ENCODE peak calls at places on chromosomes 3 and 15, in five cellular contexts. Y is mesenchymal stem cell, Z is H9, A is H1, G is trophoblast cell. E is an unnamed sample.
A peak's percentile ranks its signal among the peaks of the same experiment; 100 is the strongest.

GRCh38 chr3:171548918-171549317 is 88.7 kb upstream of the TNIK start:
- DNase-seq in Z (no peak), A (no peak), Y (peak; percentile 31), G (no peak), E (no peak)

GRCh38 chr3:127197300-127198150 is 4.6 kb downstream of the PRR23E start:
- DNase-seq in Z (peak; percentile 41), G (no peak), A (peak; percentile 41), Y (no peak), E (no peak)

GRCh38 chr15:39202641-39203040 is 378.2 kb upstream of the THBS1 start:
- DNase-seq in Y (no peak), A (no peak), Z (no peak), G (peak; percentile 61), E (no peak)

GRCh38 chr15:85749261-85750151 is 45.2 kb downstream of the KLHL25 start:
- DNase-seq in A (peak; percentile 48), Z (peak; percentile 21), G (no peak), Y (no peak), E (no peak)

GRCh38 chr3:141797167-141797773 is 34.1 kb downstream of the GRK7 start:
- DNase-seq in Z (peak; percentile 85), Y (peak; percentile 54), G (no peak), A (peak; percentile 86), E (peak; percentile 83)

GRCh38 chr15:30038667-30039523 is 43.9 kb upstream of the GOLGA8J start:
- DNase-seq in A (no peak), Y (no peak), Z (no peak), G (no peak), E (no peak)

GRCh38 chr3:14352002-14352627 is 50.3 kb upstream of the SLC6A6 start:
- DNase-seq in Y (no peak), Z (peak; percentile 83), G (peak; percentile 70), A (peak; percentile 67), E (no peak)

GRCh38 chr3:142337994-142338393 is 109.8 kb downstream of the XRN1 start:
- DNase-seq in G (peak; percentile 14), Z (no peak), A (no peak), Y (no peak), E (no peak)

GRCh38 chr3:44795197-44795596 is 33.6 kb downstream of the KIF15 start:
- DNase-seq in Z (peak; percentile 29), A (peak; percentile 44), Y (no peak), G (no peak), E (no peak)

GRCh38 chr3:16511561-16512434 is 1.7 kb downstream of the RFTN1 start:
- DNase-seq in Z (peak; percentile 47), A (no peak), Y (peak; percentile 95), G (peak; percentile 44), E (no peak)

GRCh38 chr15:100714749-100715342 is 112.5 kb downstream of the ASB7 start:
- DNase-seq in Y (no peak), A (peak; percentile 33), G (peak; percentile 32), Z (no peak), E (no peak)

GRCh38 chr3:40593351-40593750 is 68.6 kb downstream of the ZNF621 start:
- DNase-seq in Z (no peak), Y (no peak), G (no peak), A (no peak), E (no peak)

GRCh38 chr15:61038387-61038786 is 190.7 kb downstream of the RORA start:
- DNase-seq in Y (peak; percentile 9), G (no peak), A (no peak), Z (no peak), E (no peak)

GRCh38 chr3:126101521-126101982 is 17.6 kb upstream of the SLC41A3 start:
- DNase-seq in G (no peak), Z (no peak), Y (no peak), A (no peak), E (no peak)

GRCh38 chr15:81024265-81024875 is 23.6 kb downstream of the TLNRD1 start:
- DNase-seq in Z (no peak), Y (no peak), A (no peak), G (no peak), E (no peak)

GRCh38 chr3:180085122-180085710 is 48.5 kb upstream of the PEX5L start:
- DNase-seq in Z (peak; percentile 17), A (no peak), Y (no peak), G (no peak), E (no peak)

GRCh38 chr3:27472166-27472565 is 12.0 kb downstream of the SLC4A7 start:
- DNase-seq in G (no peak), Y (no peak), A (no peak), Z (no peak), E (no peak)

GRCh38 chr3:86175593-86175992 is 815.4 kb downstream of the VGLL3 start:
- DNase-seq in Y (no peak), A (peak; percentile 45), G (no peak), Z (peak; percentile 56), E (no peak)

GRCh38 chr3:33722626-33723370 is 4.7 kb upstream of the CLASP2 start:
- DNase-seq in Z (no peak), Y (peak; percentile 66), G (no peak), A (no peak), E (no peak)

GRCh38 chr3:111845996-111846395 is 13.1 kb upstream of the PHLDB2 start:
- DNase-seq in G (no peak), A (no peak), Z (no peak), Y (peak; percentile 56), E (no peak)

GRCh38 chr3:176505878-176506621 is 691.2 kb downstream of the TBL1XR1 start:
- DNase-seq in Y (no peak), G (no peak), Z (peak; percentile 97), A (peak; percentile 59), E (no peak)

GRCh38 chr3:60281970-60282369 is 969.3 kb downstream of the FHIT start:
- DNase-seq in A (no peak), Z (no peak), Y (peak; percentile 10), G (no peak), E (no peak)

GRCh38 chr3:21839592-21839991 is 88.6 kb upstream of the ZNF385D start:
- DNase-seq in Z (no peak), A (peak; percentile 52), G (no peak), Y (peak; percentile 50), E (no peak)

GRCh38 chr15:74897300-74897701 is 7.5 kb downstream of the MPI start:
- DNase-seq in G (no peak), A (no peak), Y (no peak), Z (no peak), E (no peak)

DNA sequence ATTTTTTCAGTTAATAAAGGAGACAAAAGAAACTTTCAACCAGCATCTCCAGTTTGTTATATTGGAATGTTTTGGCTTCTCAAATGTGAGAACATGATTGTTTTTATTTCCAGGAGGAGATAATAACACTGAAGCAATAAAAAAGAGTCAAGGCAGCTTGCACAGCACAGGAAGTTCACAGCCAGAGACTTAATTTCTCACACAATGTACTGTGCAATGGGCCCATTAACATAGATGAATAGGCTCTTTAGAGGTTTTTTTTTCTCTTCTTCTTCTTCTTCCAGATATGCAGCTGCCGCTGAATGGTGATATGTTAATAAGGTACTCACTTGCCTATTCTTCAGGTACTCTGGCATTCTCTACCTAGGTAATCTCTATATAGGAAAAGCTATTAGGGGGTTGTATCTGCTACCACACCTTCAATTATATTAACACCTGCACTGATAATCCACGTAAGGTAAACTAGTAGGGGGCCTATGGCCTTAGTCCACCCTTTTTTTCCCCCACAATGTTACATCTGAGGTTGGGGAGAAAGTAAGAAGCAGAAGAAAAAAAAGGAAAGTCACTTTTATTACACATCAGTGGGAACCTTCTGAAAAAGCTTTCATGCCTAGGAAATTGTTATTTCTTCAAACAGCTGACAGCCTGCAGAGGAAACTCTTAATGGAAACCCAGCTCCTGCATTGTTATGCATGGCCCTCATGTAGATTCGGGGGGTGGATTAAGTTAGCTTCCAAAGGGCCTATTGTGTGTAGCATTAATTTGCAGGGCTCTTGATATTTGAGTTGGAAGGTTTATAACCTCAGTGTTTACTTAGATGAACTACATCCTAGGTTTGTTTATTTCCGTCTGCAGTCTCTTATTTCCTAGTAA is 525.4 kb downstream of the ZIC1 start:
- DNase-seq in A (no peak), Z (peak; percentile 58), Y (no peak), G (no peak), E (no peak)
- H3K27ac ChIP-seq in A (no peak overlapping the region), Z (peak overlapping the region; percentile 95), Y (no peak overlapping the region), G (no peak overlapping the region), E (peak overlapping the region; percentile 70)

GRCh38 chr3:128397484-128397883 is 69.2 kb downstream of the DNAJB8 start:
- DNase-seq in Z (no peak), Y (no peak), A (no peak), G (no peak), E (no peak)

GRCh38 chr3:128395500-128396125 is 71.1 kb downstream of the DNAJB8 start:
- DNase-seq in Y (no peak), A (no peak), G (no peak), Z (no peak), E (no peak)

GRCh38 chr3:128400683-128401082 is 66.0 kb downstream of the DNAJB8 start:
- DNase-seq in Z (no peak), A (no peak), Y (no peak), G (no peak), E (peak; percentile 57)

GRCh38 chr3:128399221-128399915 is 67.3 kb downstream of the DNAJB8 start:
- DNase-seq in Z (no peak), Y (no peak), A (no peak), G (no peak), E (no peak)

GRCh38 chr3:128398586-128398985 is 68.1 kb downstream of the DNAJB8 start:
- DNase-seq in Z (no peak), G (no peak), A (no peak), Y (no peak), E (no peak)
- H2BK12ac ChIP-seq in Z (no peak overlapping the region), G (no peak overlapping the region), A (no peak overlapping the region), Y (no peak overlapping the region), E (peak overlapping the region; percentile 46)

DNA sequence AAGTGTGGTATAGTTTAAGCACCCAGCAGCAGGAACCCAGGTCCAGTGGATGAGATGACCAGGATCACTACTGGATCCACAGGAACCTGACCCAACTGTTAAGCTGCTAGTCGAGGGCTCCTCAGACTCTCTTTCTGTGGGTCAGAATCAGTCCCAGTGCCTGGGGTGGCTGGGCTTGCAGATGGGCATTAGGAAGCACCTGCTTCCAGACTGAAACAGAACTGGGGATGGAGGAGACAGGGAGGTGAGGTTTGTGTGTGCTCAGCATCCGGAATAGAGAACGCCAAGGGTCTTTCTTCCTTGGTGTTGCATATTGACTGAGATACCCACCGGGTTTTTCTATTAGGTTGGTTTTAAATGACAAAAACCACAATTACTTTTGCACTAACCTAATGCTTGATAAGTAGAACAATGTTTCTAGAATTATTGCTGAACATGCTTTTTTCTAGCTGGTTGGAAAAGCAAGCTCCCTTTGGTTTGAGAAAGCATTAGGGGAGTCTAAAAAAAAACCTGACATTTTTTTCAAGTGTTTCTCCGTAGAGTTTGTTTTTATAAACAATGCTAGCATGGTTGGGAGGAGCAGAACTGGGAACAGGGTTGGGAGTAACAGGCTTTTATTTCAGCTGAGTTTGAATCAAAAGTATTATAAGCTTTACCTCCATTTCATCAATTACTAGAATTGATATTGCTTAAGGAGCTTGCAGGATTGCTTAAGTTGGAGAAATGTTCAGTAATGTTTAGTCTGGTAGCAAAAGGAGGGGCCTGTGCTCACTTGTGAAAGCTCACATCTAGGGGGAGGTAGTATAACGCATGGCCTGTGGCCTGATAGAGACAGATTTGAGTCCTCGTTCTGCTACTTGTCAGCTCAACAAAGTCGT is 913 bp downstream of the ST3GAL6 start:
- DNase-seq in G (peak; percentile 10), Y (peak; percentile 75), Z (no peak), A (no peak), E (no peak)
- H3K4me2 ChIP-seq in G (no peak overlapping the region), Y (no peak overlapping the region), Z (no peak overlapping the region), A (no peak overlapping the region), E (no peak overlapping the region)

GRCh38 chr3:195609229-195609628 is 25.5 kb upstream of the APOD start:
- DNase-seq in Z (no peak), A (no peak), G (no peak), Y (no peak), E (no peak)

GRCh38 chr3:195613468-195614069 is 29.8 kb upstream of the APOD start:
- DNase-seq in Y (no peak), A (no peak), Z (no peak), G (peak; percentile 80), E (no peak)

GRCh38 chr3:195616681-195617080 is 32.9 kb upstream of the APOD start:
- DNase-seq in Y (no peak), Z (no peak), A (no peak), G (no peak), E (no peak)

GRCh38 chr3:195612075-195612800 is 28.5 kb upstream of the APOD start:
- DNase-seq in Y (no peak), A (no peak), G (peak; percentile 90), Z (no peak), E (no peak)
- H3K27ac ChIP-seq in Y (no peak overlapping the region), A (no peak overlapping the region), G (peak overlapping the region; percentile 16), Z (no peak overlapping the region), E (no peak overlapping the region)

E was measured in neuronal stem cell.